ENCODE peak calls at places on chromosomes 2 and 18, in five cellular contexts. U is activated CD4-positive, alpha-beta T cell treated with anti-CD3 and anti-CD28 coated beads, Interleukin-2, amount 50 U/mL, for 24 hours; J is activated gamma-delta T cell; V is NB4; L is stimulated activated CD4-positive, alpha-beta T cell treated with anti-CD3 and anti-CD28 coated beads, Interleukin-4, amount 100 ng/mL, for 48 hours. Q is an unnamed sample.

GRCh38 chr2:214569419-214570035 is 158.7 kb downstream of the VWC2L start:
- DNase-seq in J (no peak), L (no peak), U (no peak), V (no peak), Q (no peak)

GRCh38 chr2:233349005-233349998 is 5.0 kb upstream of the DGKD start:
- DNase-seq in U (no peak), L (no peak), J (no peak), V (peak), Q (peak)

GRCh38 chr2:138515084-138515483 is 13.5 kb downstream of the SPOPL start:
- DNase-seq in J (no peak), V (peak), U (no peak), L (no peak), Q (peak)

GRCh38 chr2:100875516-100876230 is 55.7 kb downstream of the NPAS2 start:
- DNase-seq in U (no peak), V (no peak), J (no peak), L (no peak), Q (no peak)

GRCh38 chr18:23226386-23226785 is 91.1 kb downstream of the CABLES1 start:
- DNase-seq in V (no peak), U (no peak), L (no peak), J (no peak), Q (peak)

GRCh38 chr2:240733803-240734495 is 42.3 kb downstream of the AQP12A start:
- DNase-seq in U (no peak), J (no peak), V (peak), L (no peak), Q (no peak)

GRCh38 chr2:39488450-39488849 is 51.4 kb upstream of the MAP4K3 start:
- DNase-seq in L (no peak), U (no peak), V (peak), J (no peak), Q (peak)

GRCh38 chr18:45221363-45221762 is 393.9 kb upstream of the SLC14A2 start:
- DNase-seq in L (no peak), J (no peak), U (no peak), V (no peak), Q (peak)

GRCh38 chr2:158184556-158185343 is 83.1 kb downstream of the UPP2 start:
- DNase-seq in V (no peak), L (no peak), U (no peak), J (no peak), Q (no peak)

GRCh38 chr18:340044-340443 is 72.2 kb upstream of the THOC1 start:
- DNase-seq in J (no peak), V (no peak), L (no peak), U (no peak), Q (no peak)

GRCh38 chr2:212815453-212815852 is 276.9 kb upstream of the ERBB4 start:
- DNase-seq in L (no peak), V (peak), J (no peak), U (no peak), Q (no peak)

GRCh38 chr2:105576440-105577241 is 168.1 kb upstream of the NCK2 start:
- DNase-seq in U (no peak), L (no peak), V (peak), J (no peak), Q (peak)

GRCh38 chr2:38750793-38751042 is 443 bp downstream of the SRSF7 start:
- DNase-seq in L (peak), U (peak), V (peak), J (peak), Q (no peak)

GRCh38 chr2:25546852-25547251 is 126.5 kb downstream of the DTNB start:
- DNase-seq in V (no peak), U (no peak), L (no peak), J (no peak), Q (no peak)

GRCh38 chr2:128638311-128638710 is 319.6 kb upstream of the HS6ST1 start:
- DNase-seq in J (no peak), V (peak), U (no peak), L (no peak), Q (no peak)

GRCh38 chr18:35457140-35457704 is 40.5 kb downstream of the INO80C start:
- DNase-seq in U (no peak), V (no peak), J (no peak), L (no peak), Q (no peak)

GRCh38 chr2:182167882-182168281 is 182.2 kb downstream of the PPP1R1C start:
- DNase-seq in U (no peak), V (no peak), L (no peak), J (no peak), Q (no peak)

GRCh38 chr18:50334546-50335152 is 40.2 kb upstream of the SKA1 start:
- DNase-seq in U (no peak), L (no peak), V (no peak), J (no peak), Q (no peak)

GRCh38 chr18:62663731-62664336 is 51.5 kb upstream of the PHLPP1 start:
- DNase-seq in V (peak), J (no peak), U (no peak), L (no peak), Q (no peak)

Q was measured in AG10803.